ENCODE peak calls at places on chromosomes 6 and 20, in seven cellular contexts. M, W, F, G, C, K and A are unnamed samples.

GRCh38 chr6:159594106-159594749 is 98.8 kb downstream of the SOD2 start:
- DNase-seq in M (no peak), W (no peak), F (peak; percentile 15), G (no peak), C (no peak), K (no peak), A (no peak)

GRCh38 chr6:39269971-39270370 is 40.7 kb upstream of the KCNK5 start:
- DNase-seq in M (no peak), W (no peak), F (no peak), G (no peak), C (no peak), K (no peak), A (no peak)

GRCh38 chr20:50304501-50304856 is 113.8 kb downstream of the CEBPB start:
- DNase-seq in M (no peak), W (no peak), F (no peak), G (peak; percentile 86), C (no peak), K (peak; percentile 81), A (peak; percentile 93)

GRCh38 chr20:44186674-44187053 is 324 bp downstream of the JPH2 start:
- DNase-seq in M (no peak), W (no peak), F (no peak), G (no peak), C (no peak), K (no peak), A (no peak)

GRCh38 chr6:717135-717534 is 24.2 kb upstream of the EXOC2 start:
- DNase-seq in M (no peak), W (no peak), F (no peak), G (no peak), C (no peak), K (no peak), A (no peak)

GRCh38 chr20:33518071-33518470 is 28.2 kb downstream of the CBFA2T2 start:
- DNase-seq in M (no peak), W (no peak), F (no peak), G (no peak), C (no peak), K (no peak), A (peak; percentile 75)

GRCh38 chr6:152161501-152161900 is 354.0 kb downstream of the ESR1 start:
- DNase-seq in M (no peak), W (no peak), F (no peak), G (no peak), C (no peak), K (no peak), A (no peak)

GRCh38 chr6:50128420-50129005 is 78.8 kb upstream of the DEFB112 start:
- DNase-seq in M (no peak), W (no peak), F (peak; percentile 28), G (no peak), C (no peak), K (no peak), A (peak; percentile 38)

GRCh38 chr6:10486215-10486614 is 34.9 kb upstream of the GCNT2 start:
- DNase-seq in M (no peak), W (no peak), F (no peak), G (no peak), C (no peak), K (no peak), A (no peak)

GRCh38 chr20:6925744-6926278 is 158.3 kb downstream of the BMP2 start:
- DNase-seq in M (no peak), W (no peak), F (no peak), G (no peak), C (no peak), K (no peak), A (no peak)

GRCh38 chr20:53606364-53606985 is 12.8 kb upstream of the ZNF217 start:
- DNase-seq in M (no peak), W (no peak), F (no peak), G (no peak), C (no peak), K (no peak), A (no peak)

GRCh38 chr6:128731249-128732165 is 151.4 kb upstream of the LAMA2 start:
- DNase-seq in M (no peak), W (no peak), F (peak; percentile 53), G (no peak), C (no peak), K (no peak), A (peak; percentile 68)

GRCh38 chr20:24990810-24991252 is 1.7 kb downstream of the APMAP start:
- DNase-seq in M (peak; percentile 28), W (no peak), F (no peak), G (no peak), C (no peak), K (no peak), A (no peak)

GRCh38 chr6:111254779-111255166 is 167.5 kb downstream of the SLC16A10 start:
- DNase-seq in M (no peak), W (no peak), F (no peak), G (no peak), C (no peak), K (no peak), A (no peak)